ENCODE peak calls at places on chromosomes 16 and 17, in eight cellular contexts. E, B, K, A, T, G, J and I are unnamed samples.

GRCh38 chr16:3152022-3152272 is 17.1 kb downstream of the ZNF213 start:
- DNase-seq in T (no peak), B (no peak), A (no peak), K (no peak), G (no peak), E (no peak), J (no peak), I (no peak)

GRCh38 chr16:89015271-89015859 is 38.4 kb upstream of the CBFA2T3 start:
- DNase-seq in T (no peak), E (no peak), G (no peak), K (no peak), A (no peak), J (no peak), B (no peak), I (no peak)

GRCh38 chr17:81027591-81028505 is 7.1 kb upstream of the BAIAP2 start:
- DNase-seq in K (no peak), G (no peak), B (no peak), T (no peak), E (no peak), A (no peak), J (no peak), I (no peak)

GRCh38 chr16:75095204-75095621 is 21.4 kb downstream of the LDHD start:
- DNase-seq in T (no peak), G (no peak), J (no peak), B (no peak), A (no peak), K (no peak), E (no peak), I (no peak)

GRCh38 chr16:8972843-8973586 is 9.3 kb upstream of the USP7 start:
- DNase-seq in J (no peak), B (no peak), T (peak), G (no peak), E (no peak), A (no peak), K (no peak), I (no peak)

GRCh38 chr17:6919158-6919557 is 76.7 kb upstream of the ALOX12 start:
- DNase-seq in E (no peak), K (no peak), A (no peak), J (no peak), T (no peak), B (no peak), G (no peak), I (no peak)

GRCh38 chr16:64455275-64455674 is 666.6 kb downstream of the CDH11 start:
- DNase-seq in K (no peak), E (no peak), A (no peak), T (peak), G (no peak), J (no peak), B (no peak), I (no peak)

GRCh38 chr17:61634011-61634539 is 43.1 kb upstream of the NACA2 start:
- DNase-seq in T (no peak), G (no peak), A (no peak), E (no peak), K (no peak), B (no peak), J (no peak), I (no peak)

GRCh38 chr16:69097425-69097824 is 8.0 kb upstream of the HAS3 start:
- DNase-seq in J (no peak), G (no peak), K (no peak), A (no peak), B (no peak), E (no peak), T (no peak), I (no peak)

GRCh38 chr17:83109793-83110645 is 30.6 kb downstream of the METRNL start:
- DNase-seq in T (peak), J (peak), E (peak), B (peak), K (peak), A (peak), G (peak), I (peak)

GRCh38 chr16:27097671-27098275 is 31.0 kb downstream of the C16orf82 start:
- DNase-seq in A (peak), E (peak), J (no peak), G (no peak), B (peak), K (no peak), T (no peak), I (no peak)

GRCh38 chr16:78098087-78098486 is 1.4 kb upstream of the WWOX start:
- DNase-seq in J (no peak), T (no peak), G (no peak), B (no peak), K (no peak), E (no peak), A (no peak), I (no peak)

GRCh38 chr16:78099372-78100161 is at the start of gene WWOX:
- DNase-seq in G (peak), B (peak), K (peak), J (peak), A (peak), T (peak), E (peak), I (peak)

GRCh38 chr16:78100162-78100467 is 661 bp downstream of the WWOX start:
- DNase-seq in B (no peak), T (no peak), E (no peak), K (no peak), J (no peak), G (peak), A (no peak), I (no peak)

GRCh38 chr16:78097522-78097921 is 1.9 kb upstream of the WWOX start:
- DNase-seq in G (no peak), E (no peak), T (no peak), B (no peak), J (no peak), A (no peak), K (no peak), I (no peak)

DNA sequence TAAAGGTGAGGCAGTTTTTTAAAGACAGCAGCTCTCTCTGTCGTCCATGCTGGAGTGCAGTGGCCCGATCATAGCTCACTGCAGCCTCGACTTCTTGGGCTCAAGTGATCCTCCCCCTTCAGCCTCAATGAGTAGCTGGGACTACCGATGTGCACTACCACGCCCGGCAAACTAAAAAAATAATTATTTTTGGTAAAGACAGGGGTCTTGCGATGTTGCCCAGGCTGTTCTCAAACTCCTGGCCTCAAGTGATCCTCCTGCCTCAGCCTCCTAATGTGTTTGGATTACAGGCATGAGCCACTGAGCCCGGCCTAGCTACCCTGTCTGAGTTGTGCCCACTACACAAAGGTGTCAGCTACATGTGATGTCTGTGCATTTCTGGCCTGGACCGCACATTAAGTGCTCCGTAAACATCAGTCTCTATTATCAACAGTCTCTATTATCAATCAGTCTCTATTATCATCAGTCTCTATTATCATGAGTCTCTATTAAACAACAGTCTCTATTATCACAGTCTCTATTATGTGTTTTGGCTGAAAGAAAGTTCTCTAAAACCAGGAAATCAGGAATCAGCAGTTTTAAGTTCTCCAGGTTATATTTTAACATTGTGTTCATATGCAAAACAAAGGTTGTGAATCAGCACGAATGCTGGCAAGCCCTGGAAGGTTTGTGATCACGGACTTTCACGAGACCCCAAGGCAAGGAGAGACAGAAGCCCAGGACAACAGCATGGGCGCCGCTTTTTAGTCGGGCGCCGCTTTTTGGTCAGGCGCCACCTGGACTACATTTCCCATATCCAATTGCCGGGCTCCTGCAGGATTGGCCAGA is 696 bp upstream of the WWOX start:
- DNase-seq in A (no peak), T (no peak), G (no peak), E (no peak), K (no peak), J (no peak), B (no peak), I (no peak)
- TF ChIP-seq POLR2A in A (no peak), T (no peak), G (peak), E (no peak), K (no peak), J (no peak), B (no peak), I (no peak)

GRCh38 chr17:1707107-1707506 is 3.1 kb downstream of the TLCD2 start:
- DNase-seq in G (no peak), K (no peak), B (no peak), J (no peak), A (no peak), E (no peak), T (no peak), I (no peak)

GRCh38 chr17:1709971-1710806 is at the start of gene TLCD2:
- DNase-seq in G (peak), B (peak), A (peak), T (peak), K (peak), J (peak), E (peak), I (peak)

GRCh38 chr17:1703063-1703462 is 7.1 kb downstream of the TLCD2 start:
- DNase-seq in G (no peak), A (no peak), J (no peak), E (no peak), T (peak), K (no peak), B (no peak), I (no peak)

GRCh38 chr17:1709403-1709891 is 730 bp downstream of the TLCD2 start:
- DNase-seq in J (no peak), B (peak), G (peak), E (peak), A (peak), T (no peak), K (no peak), I (no peak)

DNA sequence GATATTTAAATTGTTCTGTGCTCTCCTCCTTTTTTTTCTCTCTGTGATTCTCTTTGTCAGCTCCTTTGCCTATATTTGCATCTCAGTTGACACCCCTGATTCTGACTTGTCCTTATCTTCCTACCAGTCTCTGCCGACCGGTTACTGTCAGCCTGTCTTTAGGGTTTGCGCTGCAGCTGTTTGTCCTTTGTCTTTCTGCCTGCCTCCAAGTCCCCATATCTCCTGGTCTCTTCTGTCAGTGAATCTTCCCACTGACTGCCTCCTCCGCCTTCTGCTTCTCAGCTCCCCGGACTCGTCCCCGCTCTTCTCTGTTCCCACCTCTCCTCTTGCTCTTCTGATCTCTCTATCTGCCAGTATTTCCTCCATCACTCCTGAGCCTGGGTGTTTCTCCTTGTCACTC is 5.2 kb downstream of the TLCD2 start:
- DNase-seq in B (no peak), A (no peak), T (no peak), J (no peak), G (no peak), K (no peak), E (no peak), I (no peak)
- TF ChIP-seq POLR2A in B (no peak), A (no peak), T (no peak), J (no peak), G (no peak), K (no peak), E (no peak), I (no peak)

GRCh38 chr16:29680180-29680598 is 1.2 kb downstream of the QPRT start:
- DNase-seq in A (no peak), K (no peak), T (no peak), G (no peak), J (no peak), E (no peak), B (no peak), I (no peak)

GRCh38 chr16:29674188-29674587 is 4.8 kb upstream of the QPRT start:
- DNase-seq in B (peak), K (no peak), E (peak), A (peak), T (peak), G (no peak), J (peak), I (no peak)

GRCh38 chr16:29675811-29676643 is 3.0 kb upstream of the QPRT start:
- DNase-seq in G (peak), T (peak), E (no peak), J (no peak), K (no peak), A (no peak), B (no peak), I (peak)

GRCh38 chr16:29676989-29677388 is 2.0 kb upstream of the QPRT start:
- DNase-seq in J (no peak), T (no peak), B (no peak), K (no peak), G (no peak), A (no peak), E (no peak), I (no peak)

GRCh38 chr16:29678691-29679267 is at the start of gene QPRT:
- DNase-seq in B (peak), E (peak), J (no peak), T (peak), K (no peak), A (peak), G (peak), I (peak)
- TF ChIP-seq POLR2A in B (no peak), E (no peak), J (no peak), T (no peak), K (no peak), A (no peak), G (no peak), I (peak)

DNA sequence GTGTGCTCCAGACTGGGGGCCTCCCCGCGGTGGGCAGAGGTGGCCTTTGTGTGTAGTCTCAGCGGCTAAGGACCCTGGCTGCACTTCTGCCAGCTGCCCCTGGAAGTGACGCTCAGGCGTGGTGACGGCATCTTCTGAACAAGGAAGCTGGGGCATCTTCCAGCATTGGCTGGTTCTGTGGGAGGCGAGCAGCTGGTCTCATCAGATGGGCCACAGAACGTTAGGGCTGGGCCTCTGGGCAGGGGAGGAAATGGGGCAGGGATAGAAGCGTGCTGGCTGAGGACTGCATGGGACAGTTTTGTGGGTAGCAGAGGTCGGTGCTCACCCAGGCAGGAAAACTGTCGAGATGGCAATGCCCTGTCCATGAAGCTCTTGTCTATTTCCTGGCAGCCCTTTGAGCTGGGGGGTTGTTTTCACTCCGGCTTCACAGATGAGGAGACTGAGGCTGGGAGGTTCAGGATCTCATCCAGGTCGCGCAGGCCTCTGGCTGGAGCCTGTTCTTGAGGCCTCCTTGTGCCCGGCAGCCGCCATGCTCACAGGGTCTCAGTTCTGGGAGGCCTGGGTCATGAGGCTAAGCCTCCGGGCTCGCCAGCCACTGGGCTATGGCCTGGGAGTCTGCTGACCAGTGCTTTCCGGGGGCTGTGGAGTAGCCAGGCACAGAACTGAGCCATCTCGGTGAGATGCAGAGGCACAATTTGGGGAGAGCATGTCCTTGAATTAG is 16.3 kb downstream of the IRF8 start:
- DNase-seq in K (no peak), A (no peak), G (no peak), B (no peak), T (no peak), J (no peak), E (no peak), I (no peak)
- TF ChIP-seq POLR2A in K (no peak), A (no peak), G (no peak), B (no peak), T (no peak), J (no peak), E (no peak), I (no peak)

GRCh38 chr17:42121066-42121769 is at the start of gene KAT2A:
- DNase-seq in G (peak), A (peak), J (peak), T (peak), B (peak), E (peak), K (peak), I (peak)
- TF ChIP-seq POLR2A in G (peak), A (no peak), J (peak), T (no peak), B (no peak), E (no peak), K (no peak), I (peak)

DNA sequence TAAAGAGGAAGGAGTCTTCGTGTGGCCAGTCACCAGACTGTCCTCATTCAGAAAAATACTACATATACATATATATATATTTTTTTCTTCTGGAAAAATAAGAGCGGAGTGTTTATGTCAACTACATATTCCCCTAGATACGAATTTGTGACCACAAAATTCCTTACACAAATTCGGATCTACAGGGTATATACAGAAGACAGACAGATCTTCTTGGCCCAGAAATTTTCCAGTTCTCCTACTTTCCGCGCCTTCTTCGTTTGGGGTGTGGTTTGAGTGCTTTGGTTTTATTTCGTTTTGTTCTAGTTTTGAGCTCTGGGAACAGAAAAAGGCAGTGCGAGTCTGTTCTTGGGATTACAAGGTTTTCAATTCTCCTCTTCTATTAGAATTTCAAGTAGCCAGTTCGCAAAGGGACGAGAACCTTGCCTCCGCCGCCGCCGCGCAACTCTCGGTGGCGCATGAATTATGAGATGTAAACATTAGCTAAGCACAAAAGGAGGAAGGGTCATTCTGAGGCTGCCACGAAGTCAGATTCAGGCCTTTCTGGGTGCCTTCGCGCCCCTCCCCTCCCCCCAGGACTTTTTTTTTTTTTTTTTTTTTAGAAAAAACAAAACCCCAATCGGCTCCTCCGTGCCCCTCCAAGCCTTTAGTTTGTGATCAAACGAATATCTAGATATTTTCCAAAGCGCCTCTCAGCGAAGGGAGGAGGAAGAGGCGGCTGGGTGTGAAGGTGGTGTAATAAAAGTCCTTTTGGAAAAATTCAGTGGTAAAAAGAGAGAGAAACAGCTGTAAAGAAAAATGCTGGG is 1.8 kb upstream of the HOXB4 start:
- DNase-seq in K (no peak), B (no peak), A (no peak), T (peak), G (no peak), J (no peak), E (no peak), I (no peak)
- TF ChIP-seq POLR2A in K (no peak), B (no peak), A (no peak), T (no peak), G (no peak), J (no peak), E (no peak), I (no peak)